ENCODE peak calls at places on chromosome 5, in seven cellular contexts. A is left lung; Q is left ventricle myocardium inferior; U is tibial artery; L is CD4-positive, alpha-beta T cell; W is spleen; T is transverse colon. M is an unnamed sample.

GRCh38 chr5:102901821-102902448 is 146.8 kb downstream of the PAM start:
- DNase-seq in L (no peak), U (no peak), T (no peak), W (no peak), A (no peak), Q (no peak), M (no peak)

GRCh38 chr5:56321236-56321881 is 88.2 kb upstream of the ANKRD55 start:
- DNase-seq in A (no peak), U (no peak), L (no peak), T (no peak), W (no peak), Q (no peak), M (no peak)

GRCh38 chr5:6556089-6556801 is 76.6 kb downstream of the NSUN2 start:
- DNase-seq in T (no peak), W (no peak), A (no peak), U (no peak), Q (no peak), L (no peak), M (no peak)

GRCh38 chr5:135048930-135049329 is 14.9 kb upstream of the PITX1 start:
- DNase-seq in W (no peak), L (no peak), A (no peak), U (no peak), Q (no peak), T (no peak), M (no peak)

GRCh38 chr5:135977375-135977928 is 22.7 kb upstream of the LECT2 start:
- DNase-seq in U (peak), Q (peak), W (peak), T (peak), A (peak), L (peak), M (no peak)

GRCh38 chr5:39426136-39426535 is 1.4 kb upstream of the DAB2 start:
- DNase-seq in L (no peak), U (no peak), W (no peak), A (no peak), T (no peak), Q (no peak), M (no peak)

GRCh38 chr5:113281194-113281593 is 153.6 kb downstream of the TSSK1B start:
- DNase-seq in Q (no peak), W (no peak), L (no peak), U (no peak), A (no peak), T (no peak), M (no peak)

GRCh38 chr5:8691221-8691620 is 822.3 kb downstream of the MTRR start:
- DNase-seq in Q (no peak), U (no peak), T (no peak), L (no peak), A (no peak), W (no peak), M (no peak)

GRCh38 chr5:108094808-108095207 is 287.1 kb downstream of the FBXL17 start:
- DNase-seq in W (no peak), U (no peak), A (no peak), Q (no peak), T (no peak), L (no peak), M (no peak)

GRCh38 chr5:180839227-180839626 is 21.8 kb downstream of the ZFP62 start:
- DNase-seq in U (no peak), L (no peak), T (no peak), Q (no peak), A (no peak), W (no peak), M (no peak)

GRCh38 chr5:127206320-127207113 is 84.1 kb upstream of the MEGF10 start:
- DNase-seq in A (no peak), U (no peak), T (no peak), W (no peak), L (no peak), Q (no peak), M (no peak)

GRCh38 chr5:60470881-60471280 is 229.1 kb downstream of the DEPDC1B start:
- DNase-seq in T (no peak), W (no peak), Q (no peak), U (no peak), L (no peak), A (no peak), M (no peak)

GRCh38 chr5:147510885-147511284 is 1.0 kb upstream of the DPYSL3 start:
- DNase-seq in A (no peak), T (no peak), Q (no peak), U (no peak), W (no peak), L (no peak), M (no peak)

GRCh38 chr5:157470616-157471015 is 10.6 kb downstream of the NIPAL4 start:
- DNase-seq in L (no peak), A (no peak), Q (no peak), T (no peak), W (no peak), U (no peak), M (no peak)

GRCh38 chr5:43603535-43604363 is 769 bp downstream of the NNT start:
- DNase-seq in T (peak), L (peak), A (peak), U (peak), Q (peak), W (peak), M (peak)

GRCh38 chr5:88829053-88829452 is 53.9 kb downstream of the MEF2C start:
- DNase-seq in A (no peak), W (no peak), T (no peak), L (no peak), U (peak), Q (no peak), M (no peak)

GRCh38 chr5:110768138-110768845 is 29.5 kb downstream of the SLC25A46 start:
- DNase-seq in U (no peak), A (no peak), W (no peak), L (no peak), Q (no peak), T (no peak), M (no peak)

GRCh38 chr5:82334085-82334680 is 56.0 kb upstream of the RPS23 start:
- DNase-seq in U (no peak), L (no peak), W (no peak), T (no peak), Q (no peak), A (no peak), M (no peak)

GRCh38 chr5:133122711-133123110 is 70.9 kb downstream of the HSPA4 start:
- DNase-seq in A (no peak), W (no peak), L (no peak), Q (no peak), T (no peak), U (no peak), M (no peak)

GRCh38 chr5:51860532-51861018 is 477.3 kb downstream of the ISL1 start:
- DNase-seq in W (no peak), L (no peak), U (no peak), A (no peak), Q (no peak), T (no peak), M (no peak)

GRCh38 chr5:151071021-151071420 is 9.8 kb downstream of the TNIP1 start:
- DNase-seq in L (no peak), Q (no peak), U (no peak), A (no peak), T (no peak), W (no peak), M (no peak)

GRCh38 chr5:135846311-135846710 is 11.8 kb downstream of the SLC25A48 start:
- DNase-seq in U (no peak), A (no peak), L (no peak), W (no peak), T (no peak), Q (no peak), M (no peak)

GRCh38 chr5:124740991-124741583 is 5.4 kb downstream of the ZNF608 start:
- DNase-seq in A (no peak), T (no peak), W (no peak), U (no peak), L (no peak), Q (no peak), M (no peak)

GRCh38 chr5:119071573-119071874 is 637 bp downstream of the DMXL1 start:
- DNase-seq in W (no peak), A (no peak), T (no peak), Q (no peak), U (no peak), L (no peak), M (no peak)

GRCh38 chr5:61293051-61293450 is 39.0 kb upstream of the ZSWIM6 start:
- DNase-seq in W (no peak), T (peak), U (no peak), L (no peak), A (no peak), Q (no peak), M (no peak)

GRCh38 chr5:65672787-65673186 is 48.0 kb downstream of the SHLD3 start:
- DNase-seq in U (no peak), T (no peak), L (no peak), W (no peak), Q (no peak), A (no peak), M (no peak)

GRCh38 chr5:34698754-34699153 is 42.6 kb downstream of the RAI14 start:
- DNase-seq in W (no peak), U (no peak), Q (no peak), L (no peak), T (no peak), A (no peak), M (no peak)

GRCh38 chr5:150085191-150085912 is 1.0 kb downstream of the CSF1R start:
- DNase-seq in Q (no peak), W (no peak), T (no peak), U (no peak), A (no peak), L (no peak), M (peak)

GRCh38 chr5:95644351-95645042 is 2.1 kb upstream of the RFESD start:
- DNase-seq in Q (no peak), L (peak), T (peak), U (peak), W (no peak), A (no peak), M (no peak)

GRCh38 chr5:68544091-68544655 is 328.6 kb downstream of the PIK3R1 start:
- DNase-seq in A (no peak), Q (no peak), T (no peak), L (no peak), W (no peak), U (no peak), M (no peak)

GRCh38 chr5:81633916-81634315 is 117.0 kb downstream of the SSBP2 start:
- DNase-seq in T (no peak), U (no peak), A (no peak), W (no peak), Q (no peak), L (no peak), M (no peak)

GRCh38 chr5:81817980-81818379 is 67.1 kb upstream of the SSBP2 start:
- DNase-seq in A (no peak), U (no peak), L (no peak), T (no peak), Q (no peak), W (no peak), M (no peak)

DNA sequence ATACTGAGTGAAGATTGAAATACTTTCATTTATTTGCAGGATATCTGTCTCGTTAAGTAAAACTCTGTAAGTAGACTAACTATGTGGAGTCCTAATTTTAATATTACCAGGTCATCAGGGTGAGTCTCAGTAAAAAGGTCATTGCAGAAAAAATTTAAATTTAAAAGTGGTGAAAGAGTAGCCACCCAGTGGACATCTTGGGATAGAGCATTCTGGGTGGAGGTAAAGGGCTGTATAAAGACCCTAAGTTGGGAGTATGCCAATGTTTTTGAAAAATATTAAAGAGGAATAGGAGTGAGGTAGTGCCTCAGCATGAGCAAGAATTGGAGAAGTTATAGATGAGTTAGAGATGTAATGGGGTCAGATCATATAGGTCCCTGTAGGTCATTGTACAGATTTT is 145.5 kb downstream of the HMHB1 start:
- DNase-seq in T (no peak), W (no peak), U (no peak), A (no peak), L (no peak), Q (no peak), M (no peak)
- TF ChIP-seq CTCF in T (peak), W (no peak), U (no peak), A (peak), L (peak), Q (peak), M (no peak)

GRCh38 chr5:173891367-173891766 is 3.2 kb downstream of the CPEB4 start:
- DNase-seq in W (no peak), Q (no peak), U (no peak), T (no peak), L (no peak), A (no peak), M (no peak)
- H3K27ac ChIP-seq in W (peak), Q (peak), U (peak), T (peak), L (no peak), A (peak), M (peak)

GRCh38 chr5:37254581-37254980 is 5.4 kb upstream of the CPLANE1 start:
- DNase-seq in A (no peak), U (no peak), W (no peak), L (no peak), Q (no peak), T (no peak), M (no peak)
- TF ChIP-seq CTCF in A (no peak), U (no peak), W (no peak), L (no peak), Q (no peak), T (no peak), M (no peak)

DNA sequence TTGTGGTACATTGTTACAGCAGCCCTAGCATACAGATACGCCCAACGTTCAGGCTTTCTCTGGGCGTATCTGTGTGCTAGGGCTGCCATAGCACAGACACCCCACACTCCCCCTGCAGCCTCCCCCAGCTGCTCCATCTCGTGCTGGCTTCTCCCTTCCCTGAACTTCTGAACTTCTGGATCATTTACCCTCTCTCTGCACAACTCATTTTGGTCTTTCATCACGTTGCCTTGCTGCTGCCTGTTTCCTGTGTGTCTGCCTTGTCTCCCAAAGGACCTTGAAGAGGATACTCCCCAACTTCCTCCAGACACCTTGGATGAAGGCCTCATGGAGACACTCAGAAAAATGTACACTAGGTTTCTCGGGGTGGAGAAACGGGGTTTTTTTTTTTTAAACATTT is 37.3 kb downstream of the SLIT3 start:
- DNase-seq in Q (no peak), U (no peak), W (no peak), L (no peak), T (no peak), A (no peak), M (no peak)
- H3K27ac ChIP-seq in Q (no peak), U (no peak), W (no peak), L (no peak), T (no peak), A (no peak), M (no peak)

GRCh38 chr5:168311061-168311566 is 19.7 kb downstream of the WWC1 start:
- DNase-seq in Q (no peak), L (no peak), T (peak), A (no peak), U (no peak), W (peak), M (no peak)
- TF ChIP-seq CTCF in Q (no peak), L (no peak), T (no peak), A (no peak), U (no peak), W (no peak), M (no peak)

GRCh38 chr5:138372225-138372624 is 19.7 kb downstream of the KDM3B start:
- DNase-seq in Q (no peak), L (no peak), A (no peak), U (no peak), T (no peak), W (no peak), M (no peak)
- H3K27ac ChIP-seq in Q (no peak), L (no peak), A (no peak), U (no peak), T (no peak), W (no peak), M (no peak)

DNA sequence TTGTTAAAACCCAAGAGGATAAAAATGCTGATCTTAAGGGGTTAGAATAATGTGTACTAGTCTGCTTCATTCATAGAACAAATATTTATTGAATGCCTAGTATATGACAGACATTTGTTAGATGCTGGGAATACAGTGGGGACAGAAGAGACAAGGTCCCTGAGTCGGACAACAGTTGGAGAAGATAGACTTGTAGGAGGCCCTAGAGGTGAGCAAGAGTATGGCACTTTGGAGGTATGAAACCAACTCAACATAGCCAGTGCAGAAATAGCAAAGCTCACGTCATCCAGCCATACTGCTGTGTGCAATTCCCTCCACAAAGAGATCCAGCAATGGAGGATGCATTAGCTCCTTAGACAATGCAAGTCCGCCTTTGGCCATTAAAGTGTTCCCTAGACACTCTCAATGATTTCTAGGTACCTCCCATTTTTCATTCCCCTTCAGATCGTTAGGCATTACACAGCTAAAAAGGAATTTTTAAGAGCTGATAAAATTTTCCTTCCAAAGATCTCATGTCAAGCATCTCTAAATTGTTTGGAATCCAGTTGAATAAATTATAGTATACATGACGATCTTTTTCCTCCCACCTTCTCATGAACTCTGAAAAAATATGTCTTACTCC is 1949.6 kb upstream of the WWC1 start:
- DNase-seq in W (no peak), T (no peak), Q (no peak), A (no peak), U (no peak), L (no peak), M (no peak)
- TF ChIP-seq CTCF in W (no peak), T (no peak), Q (peak), A (no peak), U (no peak), L (no peak), M (no peak)

GRCh38 chr5:55101556-55102276 is 730 bp upstream of the GZMA start:
- DNase-seq in A (no peak), W (no peak), U (no peak), T (no peak), L (no peak), Q (no peak), M (no peak)
- H3K27ac ChIP-seq in A (no peak), W (no peak), U (no peak), T (peak), L (no peak), Q (no peak), M (no peak)

GRCh38 chr5:74641778-74642542 is 1.4 kb upstream of the ENC1 start:
- DNase-seq in Q (peak), A (peak), U (peak), T (peak), L (peak), W (peak), M (no peak)
- TF ChIP-seq CTCF in Q (peak), A (peak), U (peak), T (peak), L (peak), W (peak), M (no peak)

GRCh38 chr5:178770621-178771020 is 40.2 kb upstream of the ZNF354A start:
- DNase-seq in W (no peak), U (no peak), L (no peak), A (no peak), Q (no peak), T (no peak), M (no peak)
- H3K27ac ChIP-seq in W (no peak), U (no peak), L (no peak), A (no peak), Q (no peak), T (no peak), M (no peak)